ENCODE peak calls at places on chromosomes 3 and 15, in ten cellular contexts. N, F, R, B, I, O, Q, W, H and P are unnamed samples.

GRCh38 chr15:60444289-60444912 is 34.5 kb downstream of the ICE2 start:
- DNase-seq in H (peak; percentile 35), B (no peak), O (no peak), N (no peak), W (no peak), I (peak; percentile 52), F (no peak), Q (no peak), R (no peak), P (peak; percentile 26)

GRCh38 chr3:84685467-84685866 is 273.3 kb upstream of the CADM2 start:
- DNase-seq in B (no peak), H (no peak), O (no peak), N (no peak), I (no peak), R (no peak), F (no peak), Q (no peak), W (no peak), P (no peak)

GRCh38 chr15:27681038-27681437 is 418.1 kb downstream of the OCA2 start:
- DNase-seq in O (no peak), F (no peak), N (no peak), Q (peak; percentile 71), R (no peak), H (no peak), W (no peak), B (no peak), I (no peak), P (no peak)

GRCh38 chr15:73715417-73715816 is 31.2 kb downstream of the CD276 start:
- DNase-seq in N (no peak), O (no peak), W (no peak), F (no peak), R (no peak), I (no peak), Q (no peak), B (no peak), H (no peak), P (no peak)

GRCh38 chr3:167406876-167407492 is 26.9 kb upstream of the ZBBX start:
- DNase-seq in R (no peak), H (peak; percentile 44), W (no peak), F (peak; percentile 16), O (no peak), N (no peak), Q (peak; percentile 54), I (peak; percentile 78), B (peak; percentile 8), P (peak; percentile 61)

GRCh38 chr15:48250640-48251076 is 44.6 kb downstream of the SLC12A1 start:
- DNase-seq in F (peak; percentile 28), O (no peak), H (peak; percentile 71), I (peak; percentile 86), B (no peak), N (no peak), Q (peak; percentile 60), W (no peak), R (peak; percentile 45), P (peak; percentile 79)

GRCh38 chr15:32688151-32688639 is 29.6 kb upstream of the GREM1 start:
- DNase-seq in Q (no peak), H (no peak), R (peak; percentile 76), W (no peak), O (no peak), N (no peak), B (no peak), I (no peak), F (no peak), P (peak; percentile 62)

GRCh38 chr15:51658664-51659063 is 22.6 kb upstream of the SCG3 start:
- DNase-seq in I (no peak), R (no peak), H (no peak), N (no peak), W (no peak), O (no peak), F (no peak), B (no peak), Q (no peak), P (no peak)

GRCh38 chr3:143002083-143002712 is 828 bp downstream of the U2SURP start:
- DNase-seq in F (peak; percentile 67), Q (no peak), H (peak; percentile 57), R (no peak), W (no peak), I (peak; percentile 64), N (no peak), O (no peak), B (no peak), P (peak; percentile 4)

GRCh38 chr15:45131510-45131909 is 1.7 kb downstream of the DUOX1 start:
- DNase-seq in F (no peak), Q (no peak), I (no peak), W (no peak), B (no peak), O (no peak), H (no peak), N (no peak), R (no peak), P (no peak)

GRCh38 chr15:45130291-45131000 is 652 bp downstream of the DUOX1 start:
- DNase-seq in W (no peak), R (no peak), N (no peak), H (no peak), Q (no peak), I (no peak), O (no peak), F (no peak), B (no peak), P (no peak)

GRCh38 chr15:45129651-45130129 is at the start of the genes DUOX1 and DUOXA1:
- DNase-seq in W (peak; percentile 32), O (no peak), Q (no peak), H (no peak), N (no peak), F (no peak), I (no peak), R (no peak), B (no peak), P (no peak)

GRCh38 chr15:45126535-45127158 is 3.0 kb downstream of the DUOXA1 start:
- DNase-seq in O (no peak), B (no peak), W (no peak), N (no peak), I (peak; percentile 20), Q (peak; percentile 53), H (peak; percentile 37), R (no peak), F (peak; percentile 26), P (peak; percentile 28)

DNA sequence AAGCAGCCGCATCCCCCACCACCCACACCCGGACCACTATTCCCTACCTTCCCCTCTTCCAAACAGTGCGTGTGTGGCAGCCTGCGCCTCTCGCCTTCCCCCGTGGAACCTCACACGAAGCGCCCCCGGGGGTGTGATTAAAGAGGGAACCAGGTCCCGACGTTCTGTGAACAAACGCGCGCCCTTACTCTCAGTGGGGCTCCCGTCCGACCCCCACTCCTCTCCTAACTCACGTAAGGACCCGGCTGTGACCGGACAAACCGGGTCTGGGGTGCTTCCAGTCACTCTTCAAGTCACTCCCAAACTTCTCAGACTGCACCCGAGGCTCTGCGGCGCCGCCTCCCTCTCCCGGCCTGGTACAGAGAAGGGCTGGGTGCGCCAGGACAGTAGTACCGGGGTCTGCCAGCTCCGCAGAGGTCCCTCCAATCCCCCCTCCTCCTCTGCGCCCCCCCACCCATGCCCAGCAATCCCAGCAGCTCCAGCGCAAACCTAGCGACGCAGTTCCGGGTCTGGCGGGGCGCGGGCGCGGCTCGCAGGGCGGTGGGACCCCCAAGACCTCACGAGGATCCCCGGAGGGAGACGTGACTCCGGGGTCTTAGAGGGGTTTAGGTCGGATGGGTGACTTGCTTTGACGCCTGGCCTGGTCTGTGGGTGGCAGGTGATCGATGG is 574 bp downstream of the DUOXA1 start:
- DNase-seq in I (no peak), N (no peak), B (no peak), H (no peak), R (no peak), F (no peak), Q (no peak), O (no peak), W (no peak), P (no peak)
- H3K27me3 ChIP-seq in I (peaks cover 88% of the 10 kb centered on the region), N (peaks cover 34% of the 10 kb centered on the region), B (no peaks in the 10 kb centered on the region), H (peaks cover 88% of the 10 kb centered on the region), R (peaks cover 64% of the 10 kb centered on the region), F (peaks cover 45% of the 10 kb centered on the region), Q (no peaks in the 10 kb centered on the region), O (peaks cover 20% of the 10 kb centered on the region), W (peaks cover 8% of the 10 kb centered on the region), P (peaks cover 47% of the 10 kb centered on the region)

GRCh38 chr3:125110016-125110875 is 54.4 kb upstream of the HEG1 start:
- DNase-seq in F (peak; percentile 35), Q (no peak), I (peak; percentile 97), O (no peak), H (no peak), R (peak; percentile 85), N (no peak), B (no peak), W (no peak), P (peak; percentile 90)

GRCh38 chr3:125109541-125109925 is 53.7 kb upstream of the HEG1 start:
- DNase-seq in R (no peak), H (no peak), N (no peak), B (no peak), Q (no peak), W (no peak), O (no peak), I (no peak), F (no peak), P (no peak)

GRCh38 chr3:125115640-125116039 is 59.8 kb upstream of the HEG1 start:
- DNase-seq in O (no peak), Q (no peak), B (no peak), N (no peak), R (no peak), W (no peak), I (no peak), H (no peak), F (no peak), P (no peak)

GRCh38 chr3:125110876-125111480 is 55.2 kb upstream of the HEG1 start:
- DNase-seq in W (no peak), B (no peak), Q (no peak), R (no peak), F (no peak), N (no peak), O (no peak), I (no peak), H (no peak), P (no peak)

GRCh38 chr3:125112981-125113380 is 57.2 kb upstream of the HEG1 start:
- DNase-seq in I (no peak), F (no peak), H (no peak), N (no peak), R (no peak), B (no peak), Q (no peak), W (no peak), O (no peak), P (no peak)
- H3K27ac ChIP-seq in I (no peak overlapping the region), F (no peak overlapping the region), H (no peak overlapping the region), N (no peak overlapping the region), R (no peak overlapping the region), B (no peak overlapping the region), Q (no peak overlapping the region), W (no peak overlapping the region), O (no peak overlapping the region), P (no peak overlapping the region)

DNA sequence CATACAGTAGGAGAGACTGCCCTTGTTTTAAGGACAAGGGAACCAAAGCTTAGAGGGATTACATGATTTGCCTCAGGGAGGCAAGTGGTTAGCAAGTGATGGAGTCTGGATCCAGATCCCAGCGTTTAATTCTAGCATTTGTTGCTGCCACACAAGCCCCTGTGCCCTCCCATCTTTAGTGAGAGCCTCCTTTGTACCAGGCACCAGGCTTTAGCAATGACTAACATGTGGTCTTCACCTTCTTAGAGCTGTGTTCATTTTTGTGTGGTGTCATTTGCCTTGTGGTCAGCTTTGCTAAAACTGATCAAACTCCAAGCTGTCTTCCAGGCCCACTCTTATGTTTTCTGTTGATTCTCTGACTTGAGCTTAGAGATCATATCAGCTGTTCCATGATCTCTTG is 290.5 kb downstream of the RPLP1 start:
- DNase-seq in B (no peak), Q (peak; percentile 15), W (no peak), I (no peak), O (no peak), R (no peak), H (no peak), F (no peak), N (no peak), P (no peak)
- H3K27me3 ChIP-seq in B (no peaks in the 10 kb centered on the region), Q (no peaks in the 10 kb centered on the region), W (no peaks in the 10 kb centered on the region), I (peaks cover 57% of the 10 kb centered on the region), O (no peaks in the 10 kb centered on the region), R (no peaks in the 10 kb centered on the region), H (peaks cover 3% of the 10 kb centered on the region), F (no peaks in the 10 kb centered on the region), N (no peaks in the 10 kb centered on the region), P (no peaks in the 10 kb centered on the region)

GRCh38 chr3:58032186-58032585 is 24.0 kb downstream of the FLNB start:
- DNase-seq in H (no peak), R (no peak), N (no peak), W (no peak), I (peak; percentile 84), F (no peak), B (no peak), Q (no peak), O (no peak), P (no peak)
- H3K27ac ChIP-seq in H (no peak overlapping the region), R (no peak overlapping the region), N (no peak overlapping the region), W (no peak overlapping the region), I (peak overlapping the region; percentile 86), F (no peak overlapping the region), B (no peak overlapping the region), Q (no peak overlapping the region), O (peak overlapping the region; percentile 93), P (peak overlapping the region; percentile 34)